ENCODE peak calls at places on chromosomes 6 and 20, in seven cellular contexts. One of them, this sample, is unnamed.

GRCh38 chr6:127206531-127207065 is 60.1 kb upstream of the RNF146 start:
- DNase-seq in GM23248: peak; percentile 67
- DNase-seq in hepatocyte: no peak
- DNase-seq in HCT116: no peak
- DNase-seq in OCI-LY7: no peak
- DNase-seq in PC-3: peak; percentile 14
- DNase-seq in SK-N-SH: no peak
- DNase-seq in this sample: no peak

GRCh38 chr6:162200036-162200435 is 527.5 kb downstream of the PRKN start:
- DNase-seq in SK-N-SH: no peak
- DNase-seq in GM23248: no peak
- DNase-seq in OCI-LY7: no peak
- DNase-seq in HCT116: no peak
- DNase-seq in PC-3: no peak
- DNase-seq in hepatocyte: no peak
- DNase-seq in this sample: no peak

GRCh38 chr20:52191132-52191435 is 495 bp downstream of the ZFP64 start:
- DNase-seq in PC-3: peak; percentile 56
- DNase-seq in GM23248: no peak
- DNase-seq in HCT116: no peak
- DNase-seq in OCI-LY7: no peak
- DNase-seq in SK-N-SH: no peak
- DNase-seq in hepatocyte: no peak
- DNase-seq in this sample: peak; percentile 63

GRCh38 chr20:51326241-51326819 is 216.2 kb downstream of the NFATC2 start:
- DNase-seq in GM23248: peak; percentile 46
- DNase-seq in hepatocyte: peak; percentile 71
- DNase-seq in PC-3: no peak
- DNase-seq in SK-N-SH: peak; percentile 52
- DNase-seq in OCI-LY7: peak; percentile 10
- DNase-seq in HCT116: peak; percentile 54
- DNase-seq in this sample: peak; percentile 84

GRCh38 chr6:166904101-166904746 is 52.1 kb downstream of the RNASET2 start:
- DNase-seq in GM23248: no peak
- DNase-seq in PC-3: peak; percentile 15
- DNase-seq in HCT116: no peak
- DNase-seq in SK-N-SH: no peak
- DNase-seq in hepatocyte: no peak
- DNase-seq in OCI-LY7: no peak
- DNase-seq in this sample: peak; percentile 56

GRCh38 chr6:129248976-129249375 is 366.0 kb downstream of the LAMA2 start:
- DNase-seq in HCT116: no peak
- DNase-seq in GM23248: no peak
- DNase-seq in hepatocyte: no peak
- DNase-seq in OCI-LY7: no peak
- DNase-seq in PC-3: no peak
- DNase-seq in SK-N-SH: no peak
- DNase-seq in this sample: no peak

GRCh38 chr6:2931055-2931454 is 27.9 kb upstream of the SERPINB9 start:
- DNase-seq in SK-N-SH: no peak
- DNase-seq in PC-3: no peak
- DNase-seq in HCT116: no peak
- DNase-seq in OCI-LY7: no peak
- DNase-seq in GM23248: no peak
- DNase-seq in hepatocyte: no peak
- DNase-seq in this sample: peak; percentile 72

GRCh38 chr6:134474980-134475379 is 157.1 kb upstream of the SGK1 start:
- DNase-seq in hepatocyte: no peak
- DNase-seq in OCI-LY7: no peak
- DNase-seq in HCT116: no peak
- DNase-seq in PC-3: no peak
- DNase-seq in SK-N-SH: no peak
- DNase-seq in GM23248: no peak
- DNase-seq in this sample: no peak

GRCh38 chr6:28988536-28989415 is 16.3 kb downstream of the ZNF311 start:
- DNase-seq in PC-3: no peak
- DNase-seq in hepatocyte: peak; percentile 90
- DNase-seq in HCT116: peak; percentile 73
- DNase-seq in SK-N-SH: peak; percentile 47
- DNase-seq in OCI-LY7: no peak
- DNase-seq in GM23248: no peak
- DNase-seq in this sample: peak; percentile 97

GRCh38 chr20:52010541-52010940 is 181.0 kb downstream of the ZFP64 start:
- DNase-seq in SK-N-SH: no peak
- DNase-seq in PC-3: no peak
- DNase-seq in hepatocyte: no peak
- DNase-seq in OCI-LY7: no peak
- DNase-seq in HCT116: no peak
- DNase-seq in GM23248: no peak
- DNase-seq in this sample: peak; percentile 49

GRCh38 chr6:146946559-146946958 is 257.7 kb upstream of the STXBP5 start:
- DNase-seq in hepatocyte: no peak
- DNase-seq in SK-N-SH: no peak
- DNase-seq in GM23248: no peak
- DNase-seq in HCT116: no peak
- DNase-seq in PC-3: no peak
- DNase-seq in OCI-LY7: no peak
- DNase-seq in this sample: no peak

GRCh38 chr6:34531580-34532201 is 24.4 kb downstream of the SPDEF start:
- DNase-seq in PC-3: no peak
- DNase-seq in hepatocyte: no peak
- DNase-seq in GM23248: no peak
- DNase-seq in HCT116: peak; percentile 19
- DNase-seq in OCI-LY7: peak; percentile 49
- DNase-seq in SK-N-SH: no peak
- DNase-seq in this sample: peak; percentile 93

GRCh38 chr20:62314339-62314638 is 11.5 kb downstream of the ADRM1 start:
- DNase-seq in PC-3: no peak
- DNase-seq in hepatocyte: no peak
- DNase-seq in OCI-LY7: no peak
- DNase-seq in HCT116: no peak
- DNase-seq in SK-N-SH: no peak
- DNase-seq in GM23248: no peak
- DNase-seq in this sample: no peak

GRCh38 chr6:87436435-87436834 is 28.7 kb downstream of the CFAP206 start:
- DNase-seq in GM23248: peak; percentile 62
- DNase-seq in PC-3: peak; percentile 63
- DNase-seq in OCI-LY7: peak; percentile 72
- DNase-seq in HCT116: peak; percentile 8
- DNase-seq in SK-N-SH: no peak
- DNase-seq in hepatocyte: peak; percentile 84
- DNase-seq in this sample: peak; percentile 83

GRCh38 chr20:24470782-24471582 is 1.6 kb downstream of the SYNDIG1 start:
- DNase-seq in HCT116: no peak
- DNase-seq in OCI-LY7: no peak
- DNase-seq in SK-N-SH: no peak
- DNase-seq in hepatocyte: no peak
- DNase-seq in GM23248: peak; percentile 26
- DNase-seq in PC-3: no peak
- DNase-seq in this sample: peak; percentile 68

GRCh38 chr6:26216886-26217713 is 129.9 kb downstream of the HFE start:
- DNase-seq in GM23248: peak; percentile 92
- DNase-seq in PC-3: no peak
- DNase-seq in OCI-LY7: peak; percentile 91
- DNase-seq in SK-N-SH: no peak
- DNase-seq in HCT116: no peak
- DNase-seq in hepatocyte: peak; percentile 96
- DNase-seq in this sample: peak; percentile 95

GRCh38 chr6:109687271-109687721 is 3.7 kb downstream of the AK9 start:
- DNase-seq in SK-N-SH: no peak
- DNase-seq in PC-3: peak; percentile 88
- DNase-seq in GM23248: peak; percentile 97
- DNase-seq in OCI-LY7: no peak
- DNase-seq in HCT116: no peak
- DNase-seq in hepatocyte: no peak
- DNase-seq in this sample: no peak

GRCh38 chr20:36861625-36861874 is 14.4 kb upstream of the TLDC2 start:
- DNase-seq in hepatocyte: no peak
- DNase-seq in GM23248: peak; percentile 53
- DNase-seq in SK-N-SH: no peak
- DNase-seq in HCT116: no peak
- DNase-seq in PC-3: no peak
- DNase-seq in OCI-LY7: no peak
- DNase-seq in this sample: no peak

GRCh38 chr6:35624341-35625070 is 64.2 kb downstream of the FKBP5 start:
- DNase-seq in HCT116: no peak
- DNase-seq in SK-N-SH: peak; percentile 7
- DNase-seq in hepatocyte: no peak
- DNase-seq in PC-3: peak; percentile 44
- DNase-seq in GM23248: peak; percentile 40
- DNase-seq in OCI-LY7: no peak
- DNase-seq in this sample: peak; percentile 46

GRCh38 chr6:127952831-127953230 is 52.0 kb upstream of the THEMIS start:
- DNase-seq in PC-3: no peak
- DNase-seq in OCI-LY7: no peak
- DNase-seq in SK-N-SH: no peak
- DNase-seq in HCT116: no peak
- DNase-seq in GM23248: peak; percentile 34
- DNase-seq in hepatocyte: no peak
- DNase-seq in this sample: no peak

GRCh38 chr6:35473075-35473848 is 5.1 kb downstream of the RPL10A start:
- DNase-seq in HCT116: no peak
- DNase-seq in OCI-LY7: no peak
- DNase-seq in GM23248: no peak
- DNase-seq in SK-N-SH: no peak
- DNase-seq in hepatocyte: no peak
- DNase-seq in PC-3: no peak
- DNase-seq in this sample: peak; percentile 19

DNA sequence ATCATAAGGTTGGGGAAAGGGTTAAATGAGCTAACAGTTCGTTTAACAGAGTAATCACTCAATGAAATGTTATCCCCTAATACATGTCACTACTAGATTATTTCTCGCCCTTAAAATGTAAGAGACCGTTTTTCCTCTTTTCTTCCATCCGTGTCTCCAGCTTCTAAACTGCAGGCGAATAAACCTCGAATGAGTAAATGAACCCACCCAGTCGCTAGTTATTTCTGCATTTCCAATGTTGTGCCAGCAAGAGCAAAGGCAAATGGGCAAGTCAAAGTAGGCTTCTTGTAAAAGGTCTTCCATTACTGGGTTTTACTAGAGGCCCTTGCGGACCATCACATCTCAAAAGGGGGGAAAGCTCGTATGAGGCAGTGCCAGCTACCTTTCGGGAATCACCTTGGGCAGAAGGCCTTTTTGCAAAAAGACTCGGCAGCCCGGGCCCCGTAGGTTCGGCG is 400 bp upstream of the SMAP1 start:
- DNase-seq in GM23248: no peak
- DNase-seq in SK-N-SH: no peak
- DNase-seq in HCT116: no peak
- DNase-seq in hepatocyte: no peak
- DNase-seq in OCI-LY7: no peak
- DNase-seq in PC-3: no peak
- DNase-seq in this sample: no peak
- H3K9me2 ChIP-seq in GM23248: no peaks in the 10 kb centered on the region
- H3K9me2 ChIP-seq in SK-N-SH: no peaks in the 10 kb centered on the region
- H3K9me2 ChIP-seq in HCT116: no peaks in the 10 kb centered on the region
- H3K9me2 ChIP-seq in hepatocyte: no peaks in the 10 kb centered on the region
- H3K9me2 ChIP-seq in OCI-LY7: no peaks in the 10 kb centered on the region
- H3K9me2 ChIP-seq in PC-3: no peaks in the 10 kb centered on the region
- H3K9me2 ChIP-seq in this sample: peaks cover 10% of the 10 kb centered on the region

GRCh38 chr6:137277971-137278602 is 58.9 kb upstream of the IFNGR1 start:
- DNase-seq in SK-N-SH: no peak
- DNase-seq in HCT116: peak; percentile 32
- DNase-seq in OCI-LY7: no peak
- DNase-seq in hepatocyte: peak; percentile 45
- DNase-seq in PC-3: peak; percentile 85
- DNase-seq in GM23248: peak; percentile 89
- DNase-seq in this sample: peak; percentile 48
- H3K9me2 ChIP-seq in SK-N-SH: no peaks in the 10 kb centered on the region
- H3K9me2 ChIP-seq in HCT116: no peaks in the 10 kb centered on the region
- H3K9me2 ChIP-seq in OCI-LY7: no peaks in the 10 kb centered on the region
- H3K9me2 ChIP-seq in hepatocyte: no peaks in the 10 kb centered on the region
- H3K9me2 ChIP-seq in PC-3: no peaks in the 10 kb centered on the region
- H3K9me2 ChIP-seq in GM23248: no peaks in the 10 kb centered on the region
- H3K9me2 ChIP-seq in this sample: no peaks in the 10 kb centered on the region

DNA sequence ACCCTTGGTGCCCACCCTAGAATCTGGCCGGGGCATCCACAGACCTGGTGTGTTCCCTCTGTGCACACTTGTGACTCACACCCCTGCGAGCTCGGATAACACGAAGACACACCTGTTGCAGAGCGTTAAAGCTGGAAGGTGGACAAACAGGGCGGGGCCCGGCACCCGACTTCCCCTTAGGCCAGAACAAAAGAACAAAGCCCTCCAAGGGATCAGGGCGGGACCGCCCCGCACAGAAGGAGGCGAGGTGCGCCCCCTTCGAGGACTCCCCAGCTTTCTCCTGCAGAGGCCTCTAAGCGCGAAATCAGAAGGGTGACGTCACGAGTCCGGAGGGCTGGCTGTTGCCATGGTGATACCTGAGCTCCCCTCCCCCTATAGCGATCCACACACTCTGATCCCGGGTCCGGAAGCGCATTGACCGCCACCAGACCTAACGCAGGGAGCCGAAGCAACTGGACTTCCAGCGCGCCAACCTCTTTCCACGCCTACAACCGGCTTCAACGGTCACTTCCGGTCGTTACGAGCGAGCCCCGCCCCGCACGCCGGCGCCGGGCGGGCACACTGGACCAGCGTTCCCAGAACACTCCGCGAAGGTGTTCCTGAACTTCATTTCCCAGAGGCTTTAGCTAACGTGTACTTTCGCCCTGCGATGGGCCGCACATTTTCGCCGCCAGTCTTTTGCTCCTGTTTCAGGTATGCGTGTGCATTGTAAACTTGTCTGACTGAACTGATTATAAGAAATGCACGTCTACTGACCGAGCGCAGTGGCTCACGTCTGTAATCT is at the start of gene ZNF184:
- DNase-seq in PC-3: peak; percentile 98
- DNase-seq in HCT116: peak; percentile 98
- DNase-seq in OCI-LY7: peak; percentile 97
- DNase-seq in hepatocyte: peak; percentile 98
- DNase-seq in GM23248: peak; percentile 99
- DNase-seq in SK-N-SH: peak; percentile 91
- DNase-seq in this sample: peak; percentile 99
- H3K9me2 ChIP-seq in PC-3: no peaks in the 10 kb centered on the region
- H3K9me2 ChIP-seq in HCT116: no peaks in the 10 kb centered on the region
- H3K9me2 ChIP-seq in OCI-LY7: no peaks in the 10 kb centered on the region
- H3K9me2 ChIP-seq in hepatocyte: no peaks in the 10 kb centered on the region
- H3K9me2 ChIP-seq in GM23248: no peaks in the 10 kb centered on the region
- H3K9me2 ChIP-seq in SK-N-SH: no peaks in the 10 kb centered on the region
- H3K9me2 ChIP-seq in this sample: no peaks in the 10 kb centered on the region

DNA sequence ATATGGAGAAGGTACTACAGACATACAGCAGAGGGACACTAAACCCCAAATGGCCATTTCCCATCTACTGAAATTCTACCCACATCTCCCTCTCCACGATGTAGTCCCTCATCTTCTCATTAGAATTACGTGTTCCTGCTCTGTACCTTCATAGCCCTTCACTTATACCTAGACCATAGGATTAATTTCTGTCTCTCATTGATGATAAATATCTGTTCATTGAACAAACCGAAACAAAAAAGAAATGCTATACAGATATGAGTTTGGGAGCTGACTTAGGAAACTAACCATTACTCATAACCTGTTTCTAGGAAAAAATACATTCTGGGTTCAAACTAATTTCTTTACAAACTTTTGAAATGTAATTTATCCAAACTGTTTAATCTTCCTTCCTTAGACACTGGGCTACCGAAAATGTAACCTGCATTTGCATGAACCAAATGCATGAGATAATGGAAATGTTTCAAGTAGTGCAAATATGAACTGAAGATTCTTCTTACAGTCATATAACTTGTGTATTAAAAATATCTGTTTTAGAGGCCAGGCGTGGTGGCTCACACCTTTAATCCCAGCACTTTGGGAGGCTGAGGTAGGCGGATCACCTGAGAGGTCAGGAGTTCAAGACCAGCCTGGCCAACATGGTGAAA is 85.3 kb downstream of the GJA10 start:
- DNase-seq in SK-N-SH: no peak
- DNase-seq in PC-3: no peak
- DNase-seq in GM23248: no peak
- DNase-seq in OCI-LY7: no peak
- DNase-seq in HCT116: no peak
- DNase-seq in hepatocyte: no peak
- DNase-seq in this sample: no peak
- H3K9me2 ChIP-seq in SK-N-SH: no peaks in the 10 kb centered on the region
- H3K9me2 ChIP-seq in PC-3: no peaks in the 10 kb centered on the region
- H3K9me2 ChIP-seq in GM23248: no peaks in the 10 kb centered on the region
- H3K9me2 ChIP-seq in OCI-LY7: no peaks in the 10 kb centered on the region
- H3K9me2 ChIP-seq in HCT116: no peaks in the 10 kb centered on the region
- H3K9me2 ChIP-seq in hepatocyte: no peaks in the 10 kb centered on the region
- H3K9me2 ChIP-seq in this sample: no peaks in the 10 kb centered on the region